ENCODE peak calls at places on chromosomes 2 and 18, in four cellular contexts. One of them, this sample, is unnamed.

GRCh38 chr2:184336688-184337087 is 261.6 kb upstream of the ZNF804A start:
- DNase-seq in HepG2: no peak
- DNase-seq in K562: no peak
- DNase-seq in HCT116: no peak
- DNase-seq in this sample: no peak

GRCh38 chr18:76306685-76307292 is 188.3 kb downstream of the ZNF516 start:
- DNase-seq in HepG2: no peak
- DNase-seq in K562: no peak
- DNase-seq in HCT116: peak; percentile 12
- DNase-seq in this sample: no peak

GRCh38 chr2:64325477-64325851 is 128.5 kb upstream of the LGALSL start:
- DNase-seq in HepG2: no peak
- DNase-seq in K562: no peak
- DNase-seq in HCT116: no peak
- DNase-seq in this sample: no peak

GRCh38 chr18:57915241-57915640 is 112.1 kb upstream of the ATP8B1 start:
- DNase-seq in HepG2: no peak
- DNase-seq in K562: no peak
- DNase-seq in HCT116: no peak
- DNase-seq in this sample: no peak

GRCh38 chr2:152418688-152419087 is 83.7 kb downstream of the FMNL2 start:
- DNase-seq in HepG2: no peak
- DNase-seq in K562: no peak
- DNase-seq in HCT116: no peak
- DNase-seq in this sample: no peak

GRCh38 chr18:67428148-67428547 is 88.4 kb downstream of the DSEL start:
- DNase-seq in HepG2: no peak
- DNase-seq in K562: no peak
- DNase-seq in HCT116: no peak
- DNase-seq in this sample: no peak

GRCh38 chr18:5895886-5896740 is 791 bp upstream of the TMEM200C start:
- DNase-seq in HepG2: no peak
- DNase-seq in K562: no peak
- DNase-seq in HCT116: no peak
- DNase-seq in this sample: no peak

GRCh38 chr2:226303707-226304106 is 495.9 kb downstream of the IRS1 start:
- DNase-seq in HepG2: no peak
- DNase-seq in K562: no peak
- DNase-seq in HCT116: no peak
- DNase-seq in this sample: no peak

GRCh38 chr2:41709702-41710599 is 337.9 kb upstream of the PKDCC start:
- DNase-seq in HepG2: no peak
- DNase-seq in K562: no peak
- DNase-seq in HCT116: no peak
- DNase-seq in this sample: no peak

GRCh38 chr2:240647503-240648154 is 22.3 kb downstream of the GPR35 start:
- DNase-seq in HepG2: no peak
- DNase-seq in K562: no peak
- DNase-seq in HCT116: no peak
- DNase-seq in this sample: no peak

GRCh38 chr2:153287109-153287801 is 191.3 kb downstream of the RPRM start:
- DNase-seq in HepG2: peak; percentile 48
- DNase-seq in K562: no peak
- DNase-seq in HCT116: peak; percentile 47
- DNase-seq in this sample: no peak

GRCh38 chr2:190722061-190722759 is 73.3 kb downstream of the NAB1 start:
- DNase-seq in HepG2: no peak
- DNase-seq in K562: no peak
- DNase-seq in HCT116: no peak
- DNase-seq in this sample: no peak

GRCh38 chr2:12120281-12121150 is 374.1 kb downstream of the LPIN1 start:
- DNase-seq in HepG2: no peak
- DNase-seq in K562: no peak
- DNase-seq in HCT116: no peak
- DNase-seq in this sample: no peak

GRCh38 chr2:165390875-165391274 is 78.6 kb upstream of the CSRNP3 start:
- DNase-seq in HepG2: no peak
- DNase-seq in K562: no peak
- DNase-seq in HCT116: no peak
- DNase-seq in this sample: no peak

GRCh38 chr2:1972428-1972827 is 228.1 kb upstream of the PXDN start:
- DNase-seq in HepG2: no peak
- DNase-seq in K562: no peak
- DNase-seq in HCT116: no peak
- DNase-seq in this sample: no peak

GRCh38 chr2:239365782-239366435 is 34.9 kb downstream of the HDAC4 start:
- DNase-seq in HepG2: no peak
- DNase-seq in K562: no peak
- DNase-seq in HCT116: no peak
- DNase-seq in this sample: no peak

GRCh38 chr2:239366740-239367139 is 34.1 kb downstream of the HDAC4 start:
- DNase-seq in HepG2: no peak
- DNase-seq in K562: no peak
- DNase-seq in HCT116: no peak
- DNase-seq in this sample: no peak

GRCh38 chr2:239365071-239365781 is 35.6 kb downstream of the HDAC4 start:
- DNase-seq in HepG2: no peak
- DNase-seq in K562: no peak
- DNase-seq in HCT116: no peak
- DNase-seq in this sample: no peak

GRCh38 chr2:239362497-239362896 is 38.3 kb downstream of the HDAC4 start:
- DNase-seq in HepG2: no peak
- DNase-seq in K562: no peak
- DNase-seq in HCT116: no peak
- DNase-seq in this sample: no peak

DNA sequence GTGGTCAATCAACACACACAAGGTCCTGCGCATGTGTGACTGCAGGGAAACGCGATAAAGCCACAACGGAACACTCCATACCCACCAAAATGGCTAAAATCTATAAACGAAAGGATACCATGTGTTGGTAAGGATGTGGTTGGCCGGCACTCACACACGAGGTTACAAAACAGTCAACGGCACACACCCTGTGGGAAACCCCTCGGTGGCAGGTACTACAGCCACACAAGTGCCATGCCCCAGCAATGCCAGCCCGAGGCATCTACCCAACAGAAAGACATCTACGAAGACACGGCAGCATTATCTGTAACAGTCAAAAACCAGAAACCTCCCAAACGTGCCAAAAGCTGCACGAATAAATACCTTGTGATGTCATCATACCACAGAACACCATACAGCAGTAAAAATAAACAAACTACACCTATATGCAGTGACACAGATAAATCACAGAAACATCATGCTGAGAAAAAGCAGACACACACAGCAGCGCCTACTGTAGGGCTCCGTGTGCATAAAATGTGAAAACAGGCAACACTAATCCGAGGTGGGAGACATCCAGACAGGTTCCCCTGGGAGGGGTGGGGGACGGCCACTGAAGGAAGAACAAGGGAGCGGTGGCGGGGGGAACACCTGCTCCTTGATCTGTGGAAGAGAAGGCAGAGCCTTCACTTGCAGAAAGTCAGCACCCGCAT is 36.7 kb downstream of the HDAC4 start:
- DNase-seq in HepG2: no peak
- DNase-seq in K562: no peak
- DNase-seq in HCT116: no peak
- DNase-seq in this sample: no peak
- TF ChIP-seq TCF7L2 in HepG2: no peak
- TF ChIP-seq TCF7L2 in K562: no peak
- TF ChIP-seq TCF7L2 in HCT116: no peak
- TF ChIP-seq TCF7L2 in this sample: no peak

GRCh38 chr18:75206637-75207297 is 2.2 kb downstream of the PTGR3 start:
- DNase-seq in HepG2: no peak
- DNase-seq in K562: no peak
- DNase-seq in HCT116: no peak
- DNase-seq in this sample: no peak
- H3K36me3 ChIP-seq in HepG2: no peaks in the 10 kb centered on the region
- H3K36me3 ChIP-seq in K562: peaks cover 6% of the 10 kb centered on the region
- H3K36me3 ChIP-seq in HCT116: peaks cover 6% of the 10 kb centered on the region
- H3K36me3 ChIP-seq in this sample: no peaks in the 10 kb centered on the region

GRCh38 chr2:98334439-98335078 is 11.7 kb upstream of the CNGA3 start:
- DNase-seq in HepG2: no peak
- DNase-seq in K562: no peak
- DNase-seq in HCT116: no peak
- DNase-seq in this sample: peak; percentile 20
- TF ChIP-seq TCF7L2 in HepG2: no peak
- TF ChIP-seq TCF7L2 in K562: no peak
- TF ChIP-seq TCF7L2 in HCT116: no peak
- TF ChIP-seq TCF7L2 in this sample: no peak

DNA sequence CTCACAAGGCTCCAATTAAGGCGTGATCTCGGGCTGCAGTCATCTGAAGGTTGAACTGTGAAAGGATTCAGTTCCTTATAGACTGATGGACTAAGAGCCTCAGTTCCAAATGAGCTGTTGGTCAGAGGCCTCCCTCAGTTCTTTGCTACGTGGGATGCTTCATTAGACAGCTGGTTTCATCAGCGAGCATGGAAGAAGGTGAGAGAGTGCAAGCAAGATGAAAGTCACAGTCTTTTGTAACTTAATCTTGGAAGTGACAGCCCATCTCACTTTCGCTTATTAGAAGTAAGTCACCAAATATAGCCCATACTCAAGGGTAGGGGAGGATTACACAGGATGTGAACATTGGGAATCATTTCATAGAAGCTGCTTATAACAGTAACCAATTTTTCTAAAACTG is 26.8 kb downstream of the PPP1CB start:
- DNase-seq in HepG2: no peak
- DNase-seq in K562: no peak
- DNase-seq in HCT116: no peak
- DNase-seq in this sample: no peak
- H3K36me3 ChIP-seq in HepG2: peaks cover 11% of the 10 kb centered on the region
- H3K36me3 ChIP-seq in K562: peaks cover 55% of the 10 kb centered on the region
- H3K36me3 ChIP-seq in HCT116: peaks cover 27% of the 10 kb centered on the region
- H3K36me3 ChIP-seq in this sample: peaks cover 43% of the 10 kb centered on the region

GRCh38 chr18:44826418-44827259 is 146.0 kb downstream of the SETBP1 start:
- DNase-seq in HepG2: no peak
- DNase-seq in K562: no peak
- DNase-seq in HCT116: no peak
- DNase-seq in this sample: no peak
- TF ChIP-seq TCF7L2 in HepG2: no peak
- TF ChIP-seq TCF7L2 in K562: no peak
- TF ChIP-seq TCF7L2 in HCT116: no peak
- TF ChIP-seq TCF7L2 in this sample: no peak

DNA sequence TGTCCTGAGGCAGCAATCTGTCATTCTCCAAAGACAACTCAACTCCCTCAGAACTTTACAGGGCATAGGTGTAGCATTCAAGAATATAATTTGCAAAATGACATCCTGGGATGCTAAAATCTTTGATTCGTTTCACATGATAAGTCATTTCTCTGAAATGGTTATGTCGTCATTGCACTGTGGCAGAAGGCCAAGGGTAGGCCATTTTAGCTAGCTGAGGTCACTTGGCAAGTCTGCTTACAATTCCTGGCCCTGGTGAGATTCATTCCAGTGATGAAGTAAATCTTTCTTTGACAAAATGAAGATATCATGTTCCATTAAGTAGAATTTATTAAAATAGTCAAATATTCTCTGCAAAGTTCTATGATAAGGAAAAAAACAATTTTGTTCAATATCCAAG is 1410.3 kb upstream of the LRRTM1 start:
- DNase-seq in HepG2: no peak
- DNase-seq in K562: no peak
- DNase-seq in HCT116: no peak
- DNase-seq in this sample: no peak
- H3K36me3 ChIP-seq in HepG2: no peaks in the 10 kb centered on the region
- H3K36me3 ChIP-seq in K562: no peaks in the 10 kb centered on the region
- H3K36me3 ChIP-seq in HCT116: no peaks in the 10 kb centered on the region
- H3K36me3 ChIP-seq in this sample: no peaks in the 10 kb centered on the region